ENCODE peak calls at places on chromosomes 13 and 19, in eight cellular contexts. N, G, Y, J, U, B, O and C are unnamed samples.

GRCh38 chr13:67267136-67267535 is 37.0 kb upstream of the PCDH9 start:
- DNase-seq in J (no peak), B (no peak), U (no peak), N (peak; percentile 27), O (peak; percentile 14), G (no peak), Y (no peak), C (no peak)

GRCh38 chr13:37144661-37145060 is 39.2 kb upstream of the CSNK1A1L start:
- DNase-seq in Y (no peak), J (no peak), U (peak; percentile 11), B (no peak), O (peak; percentile 36), N (no peak), G (no peak), C (no peak)

GRCh38 chr13:20177049-20177831 is 15.5 kb downstream of the GJB2 start:
- DNase-seq in J (no peak), Y (no peak), N (no peak), B (no peak), G (no peak), O (no peak), U (no peak), C (peak; percentile 52)

GRCh38 chr13:37700887-37701286 is 102.3 kb upstream of the POSTN start:
- DNase-seq in N (peak; percentile 57), J (no peak), U (no peak), G (no peak), B (no peak), O (peak; percentile 36), Y (no peak), C (no peak)

GRCh38 chr19:12778020-12778904 is 2.9 kb upstream of the HOOK2 start:
- DNase-seq in U (peak; percentile 83), G (peak; percentile 56), O (peak; percentile 75), N (peak; percentile 93), B (peak; percentile 90), Y (peak; percentile 56), J (no peak), C (peak; percentile 82)

GRCh38 chr13:32796754-32797153 is 210.5 kb downstream of the PDS5B start:
- DNase-seq in Y (no peak), J (no peak), O (no peak), N (no peak), B (no peak), G (no peak), U (no peak), C (peak; percentile 28)

GRCh38 chr13:98471895-98472294 is 105.0 kb downstream of the STK24 start:
- DNase-seq in B (no peak), N (no peak), J (no peak), U (no peak), G (no peak), Y (no peak), O (no peak), C (no peak)

GRCh38 chr19:51742736-51743288 is 8.9 kb downstream of the FPR1 start:
- DNase-seq in U (no peak), Y (no peak), G (no peak), O (peak; percentile 37), J (peak; percentile 43), N (no peak), B (no peak), C (no peak)

GRCh38 chr19:911197-912033 is 1.6 kb downstream of the R3HDM4 start:
- DNase-seq in J (no peak), U (no peak), Y (no peak), O (no peak), N (no peak), B (peak; percentile 75), G (no peak), C (peak; percentile 90)

GRCh38 chr13:44212633-44213387 is 160.8 kb upstream of the SERP2 start:
- DNase-seq in U (peak; percentile 46), J (no peak), O (no peak), B (no peak), G (no peak), N (peak; percentile 84), Y (no peak), C (no peak)

GRCh38 chr13:38880397-38880796 is 110.2 kb downstream of the STOML3 start:
- DNase-seq in B (no peak), O (no peak), Y (no peak), U (no peak), J (no peak), G (no peak), N (no peak), C (no peak)

GRCh38 chr13:73851104-73851503 is 283.1 kb downstream of the KLF12 start:
- DNase-seq in J (no peak), U (no peak), O (no peak), Y (no peak), B (no peak), N (no peak), G (no peak), C (no peak)

GRCh38 chr19:14542721-14543328 is 13.4 kb downstream of the TECR start:
- DNase-seq in J (no peak), B (no peak), G (no peak), O (no peak), Y (no peak), U (peak; percentile 51), N (peak; percentile 40), C (peak; percentile 42)

GRCh38 chr13:51955281-51955771 is 55.9 kb downstream of the ATP7B start:
- DNase-seq in N (no peak), G (no peak), U (no peak), B (no peak), Y (no peak), J (no peak), O (no peak), C (no peak)

GRCh38 chr19:55069137-55069858 is 6.3 kb upstream of the RDH13 start:
- DNase-seq in N (peak; percentile 28), B (no peak), Y (no peak), O (no peak), U (peak; percentile 82), J (no peak), G (peak; percentile 61), C (peak; percentile 77)

GRCh38 chr13:109567315-109567714 is 219.1 kb downstream of the IRS2 start:
- DNase-seq in O (no peak), J (no peak), B (no peak), G (no peak), U (no peak), Y (no peak), N (peak; percentile 11), C (no peak)

GRCh38 chr19:41999878-42000208 is 5.8 kb upstream of the ATP1A3 start:
- DNase-seq in B (no peak), N (no peak), G (no peak), U (no peak), O (no peak), J (no peak), Y (no peak), C (peak; percentile 33)
- H3K27me3 ChIP-seq in B (peaks cover 3% of the 10 kb centered on the region), N (peaks cover 77% of the 10 kb centered on the region), G (peaks cover 75% of the 10 kb centered on the region), U (peaks cover 71% of the 10 kb centered on the region), O (peaks cover 50% of the 10 kb centered on the region), J (peaks cover 61% of the 10 kb centered on the region), Y (peaks cover 48% of the 10 kb centered on the region), C (peaks cover 49% of the 10 kb centered on the region)

GRCh38 chr19:27776020-27776419 is 1436.9 kb downstream of the UQCRFS1 start:
- DNase-seq in G (no peak), B (no peak), J (no peak), O (peak; percentile 28), Y (no peak), N (peak; percentile 60), U (no peak), C (no peak)

GRCh38 chr19:27775395-27775794 is 1437.6 kb downstream of the UQCRFS1 start:
- DNase-seq in G (no peak), Y (no peak), N (no peak), J (no peak), B (no peak), U (no peak), O (no peak), C (no peak)

GRCh38 chr19:27774827-27775226 is 1438.1 kb downstream of the UQCRFS1 start:
- DNase-seq in N (no peak), U (no peak), G (no peak), B (no peak), J (no peak), Y (no peak), O (no peak), C (no peak)

GRCh38 chr19:27773318-27774094 is 1439.4 kb downstream of the UQCRFS1 start:
- DNase-seq in G (no peak), O (no peak), Y (no peak), B (no peak), U (no peak), N (no peak), J (no peak), C (no peak)

DNA sequence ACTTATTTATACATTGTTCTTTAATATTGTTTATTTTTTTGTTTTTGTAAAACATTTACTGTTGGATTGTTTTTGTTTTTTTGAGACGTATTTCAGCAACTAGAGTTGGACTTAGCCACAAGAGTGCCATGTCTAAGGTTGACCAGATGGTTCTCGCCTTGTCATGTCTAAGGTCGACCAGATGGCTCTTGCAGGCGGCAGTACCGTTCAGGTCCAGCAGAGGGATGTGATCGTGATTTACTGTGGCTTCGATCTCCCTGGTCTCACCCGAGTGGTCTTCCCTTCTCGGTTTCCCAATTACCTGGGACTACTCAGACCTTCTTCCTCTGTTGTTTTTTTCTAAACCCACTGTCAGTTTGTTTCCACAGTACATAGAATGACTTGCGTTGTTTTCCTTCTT is 1438.6 kb downstream of the UQCRFS1 start:
- DNase-seq in G (no peak), Y (no peak), U (no peak), O (no peak), B (no peak), J (no peak), N (no peak), C (no peak)
- H3K4me3 ChIP-seq in G (no peak overlapping the region), Y (no peak overlapping the region), U (no peak overlapping the region), O (no peak overlapping the region), B (no peak overlapping the region), J (no peak overlapping the region), N (no peak overlapping the region), C (no peak overlapping the region)

DNA sequence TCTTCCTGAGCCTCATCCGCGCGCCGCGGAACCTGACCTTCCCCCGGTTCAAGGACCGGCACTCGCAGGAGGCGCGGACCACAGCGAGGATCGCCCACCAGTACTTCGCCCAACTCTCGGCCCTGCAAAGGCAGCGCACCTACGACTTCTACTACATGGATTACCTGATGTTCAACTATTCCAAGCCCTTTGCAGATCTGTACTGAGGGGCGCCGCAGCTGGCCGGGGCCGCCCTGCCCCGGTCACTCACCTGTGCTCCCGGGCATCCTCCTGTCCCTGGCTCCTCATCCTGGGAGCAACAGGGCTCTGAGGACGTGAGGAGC is 23.9 kb upstream of the KCTD15 start:
- DNase-seq in Y (no peak), U (no peak), B (no peak), J (no peak), O (no peak), G (no peak), N (no peak), C (no peak)
- H3K27me3 ChIP-seq in Y (no peaks in the 10 kb centered on the region), U (peaks cover 6% of the 10 kb centered on the region), B (no peaks in the 10 kb centered on the region), J (peaks cover 7% of the 10 kb centered on the region), O (peaks cover 2% of the 10 kb centered on the region), G (no peaks in the 10 kb centered on the region), N (no peaks in the 10 kb centered on the region), C (no peaks in the 10 kb centered on the region)

DNA sequence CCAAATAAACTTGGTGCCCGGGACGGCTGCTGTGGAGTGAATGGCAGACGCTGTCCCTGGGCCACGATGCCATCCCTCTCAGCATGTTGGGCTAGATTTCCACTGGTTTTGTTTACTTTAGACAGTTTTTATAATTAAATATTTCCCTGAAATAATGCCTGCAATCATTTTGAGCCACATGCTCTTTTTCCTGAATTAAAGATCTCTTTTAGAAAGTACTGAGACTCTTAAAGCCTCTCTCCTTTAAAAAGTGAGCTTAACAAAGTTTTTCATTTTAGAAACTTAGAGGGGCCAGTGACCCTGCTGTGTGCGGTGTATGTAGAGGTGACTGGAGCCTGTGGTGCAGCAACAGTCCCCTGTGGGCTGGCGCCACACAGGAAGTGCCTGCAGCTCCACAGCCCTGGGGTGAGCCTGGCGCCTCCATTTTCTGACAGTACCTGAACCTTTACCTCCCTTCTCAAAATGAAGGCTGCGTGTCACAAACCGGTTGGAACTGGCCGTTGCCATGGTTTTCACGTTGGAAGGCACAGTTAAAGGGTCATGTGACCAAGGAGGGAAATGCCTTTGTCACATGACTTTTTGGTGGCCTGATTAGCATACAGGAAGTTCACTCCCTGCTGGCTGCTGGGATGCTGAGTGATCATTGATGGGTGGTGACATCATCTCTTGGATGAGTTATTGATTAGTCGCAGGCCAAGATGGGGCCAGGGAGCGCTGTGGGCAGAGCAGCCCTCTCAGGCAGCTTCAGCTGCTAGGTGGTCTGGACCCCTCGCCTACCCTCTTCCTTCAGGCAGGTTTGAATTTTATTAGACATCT is 26.3 kb downstream of the TSSK6 start:
- DNase-seq in B (peak; percentile 89), G (peak; percentile 82), U (peak; percentile 93), O (peak; percentile 92), N (peak; percentile 96), J (peak; percentile 93), Y (peak; percentile 91), C (peak; percentile 89)
- H3K4me3 ChIP-seq in B (no peak overlapping the region), G (peak overlapping the region; percentile 11), U (no peak overlapping the region), O (no peak overlapping the region), N (no peak overlapping the region), J (no peak overlapping the region), Y (peak overlapping the region; percentile 40), C (no peak overlapping the region)